ENCODE peak calls at places on chromosome 11, in four cellular contexts. One of them, this sample, is unnamed.

GRCh38 chr11:63944987-63945386 is 6.2 kb downstream of the NAA40 start:
- DNase-seq in dermis microvascular lymphatic vessel endothelial cell: no peak
- DNase-seq in colonic mucosa: peak; percentile 38
- DNase-seq in stimulated activated CD4-positive, alpha-beta T cell treated with anti-CD3 and anti-CD28 coated beads, TNF-alpha, amount 100 ng/mL, for 4 hours: no peak
- DNase-seq in this sample: peak; percentile 36

GRCh38 chr11:18731949-18732821 is 6.2 kb upstream of the IGSF22 start:
- DNase-seq in dermis microvascular lymphatic vessel endothelial cell: peak; percentile 43
- DNase-seq in colonic mucosa: peak; percentile 52
- DNase-seq in stimulated activated CD4-positive, alpha-beta T cell treated with anti-CD3 and anti-CD28 coated beads, TNF-alpha, amount 100 ng/mL, for 4 hours: peak; percentile 50
- DNase-seq in this sample: peak; percentile 77

GRCh38 chr11:46903846-46904245 is 14.5 kb downstream of the LRP4 start:
- DNase-seq in dermis microvascular lymphatic vessel endothelial cell: no peak
- DNase-seq in colonic mucosa: no peak
- DNase-seq in stimulated activated CD4-positive, alpha-beta T cell treated with anti-CD3 and anti-CD28 coated beads, TNF-alpha, amount 100 ng/mL, for 4 hours: no peak
- DNase-seq in this sample: no peak

GRCh38 chr11:16120008-16120407 is 236.3 kb downstream of the SOX6 start:
- DNase-seq in dermis microvascular lymphatic vessel endothelial cell: no peak
- DNase-seq in colonic mucosa: no peak
- DNase-seq in stimulated activated CD4-positive, alpha-beta T cell treated with anti-CD3 and anti-CD28 coated beads, TNF-alpha, amount 100 ng/mL, for 4 hours: no peak
- DNase-seq in this sample: no peak

GRCh38 chr11:76603202-76603601 is 67.3 kb downstream of the LRRC32 start:
- DNase-seq in dermis microvascular lymphatic vessel endothelial cell: no peak
- DNase-seq in colonic mucosa: peak; percentile 18
- DNase-seq in stimulated activated CD4-positive, alpha-beta T cell treated with anti-CD3 and anti-CD28 coated beads, TNF-alpha, amount 100 ng/mL, for 4 hours: no peak
- DNase-seq in this sample: no peak

GRCh38 chr11:17014774-17015638 is 792 bp upstream of the PLEKHA7 start:
- DNase-seq in dermis microvascular lymphatic vessel endothelial cell: peak; percentile 41
- DNase-seq in colonic mucosa: peak; percentile 69
- DNase-seq in stimulated activated CD4-positive, alpha-beta T cell treated with anti-CD3 and anti-CD28 coated beads, TNF-alpha, amount 100 ng/mL, for 4 hours: no peak
- DNase-seq in this sample: peak; percentile 65

GRCh38 chr11:72776844-72777754 is 16.7 kb downstream of the STARD10 start:
- DNase-seq in dermis microvascular lymphatic vessel endothelial cell: no peak
- DNase-seq in colonic mucosa: peak; percentile 49
- DNase-seq in stimulated activated CD4-positive, alpha-beta T cell treated with anti-CD3 and anti-CD28 coated beads, TNF-alpha, amount 100 ng/mL, for 4 hours: no peak
- DNase-seq in this sample: peak; percentile 46

GRCh38 chr11:77111277-77111676 is 8.6 kb downstream of the OMP start:
- DNase-seq in dermis microvascular lymphatic vessel endothelial cell: no peak
- DNase-seq in colonic mucosa: no peak
- DNase-seq in stimulated activated CD4-positive, alpha-beta T cell treated with anti-CD3 and anti-CD28 coated beads, TNF-alpha, amount 100 ng/mL, for 4 hours: no peak
- DNase-seq in this sample: no peak

GRCh38 chr11:47611240-47611863 is 17.1 kb upstream of the C1QTNF4 start:
- DNase-seq in dermis microvascular lymphatic vessel endothelial cell: no peak
- DNase-seq in colonic mucosa: no peak
- DNase-seq in stimulated activated CD4-positive, alpha-beta T cell treated with anti-CD3 and anti-CD28 coated beads, TNF-alpha, amount 100 ng/mL, for 4 hours: no peak
- DNase-seq in this sample: no peak

GRCh38 chr11:31262761-31263160 is 106.8 kb downstream of the DCDC1 start:
- DNase-seq in dermis microvascular lymphatic vessel endothelial cell: no peak
- DNase-seq in colonic mucosa: no peak
- DNase-seq in stimulated activated CD4-positive, alpha-beta T cell treated with anti-CD3 and anti-CD28 coated beads, TNF-alpha, amount 100 ng/mL, for 4 hours: no peak
- DNase-seq in this sample: no peak

GRCh38 chr11:81342956-81343355 is 1390.7 kb downstream of the FAM181B start:
- DNase-seq in dermis microvascular lymphatic vessel endothelial cell: no peak
- DNase-seq in colonic mucosa: no peak
- DNase-seq in stimulated activated CD4-positive, alpha-beta T cell treated with anti-CD3 and anti-CD28 coated beads, TNF-alpha, amount 100 ng/mL, for 4 hours: no peak
- DNase-seq in this sample: no peak

GRCh38 chr11:76659672-76660532 is 10.6 kb downstream of the LRRC32 start:
- DNase-seq in dermis microvascular lymphatic vessel endothelial cell: no peak
- DNase-seq in colonic mucosa: no peak
- DNase-seq in stimulated activated CD4-positive, alpha-beta T cell treated with anti-CD3 and anti-CD28 coated beads, TNF-alpha, amount 100 ng/mL, for 4 hours: no peak
- DNase-seq in this sample: no peak

GRCh38 chr11:77201370-77201769 is 73.3 kb downstream of the MYO7A start:
- DNase-seq in dermis microvascular lymphatic vessel endothelial cell: no peak
- DNase-seq in colonic mucosa: no peak
- DNase-seq in stimulated activated CD4-positive, alpha-beta T cell treated with anti-CD3 and anti-CD28 coated beads, TNF-alpha, amount 100 ng/mL, for 4 hours: no peak
- DNase-seq in this sample: no peak

GRCh38 chr11:88482871-88483301 is 145.3 kb upstream of the CTSC start:
- DNase-seq in dermis microvascular lymphatic vessel endothelial cell: no peak
- DNase-seq in colonic mucosa: no peak
- DNase-seq in stimulated activated CD4-positive, alpha-beta T cell treated with anti-CD3 and anti-CD28 coated beads, TNF-alpha, amount 100 ng/mL, for 4 hours: no peak
- DNase-seq in this sample: no peak

GRCh38 chr11:103806130-103806900 is 230.1 kb upstream of the DDI1 start:
- DNase-seq in dermis microvascular lymphatic vessel endothelial cell: peak; percentile 72
- DNase-seq in colonic mucosa: no peak
- DNase-seq in stimulated activated CD4-positive, alpha-beta T cell treated with anti-CD3 and anti-CD28 coated beads, TNF-alpha, amount 100 ng/mL, for 4 hours: no peak
- DNase-seq in this sample: peak; percentile 32

GRCh38 chr11:134636071-134636470 is 224.0 kb upstream of the B3GAT1 start:
- DNase-seq in dermis microvascular lymphatic vessel endothelial cell: no peak
- DNase-seq in colonic mucosa: no peak
- DNase-seq in stimulated activated CD4-positive, alpha-beta T cell treated with anti-CD3 and anti-CD28 coated beads, TNF-alpha, amount 100 ng/mL, for 4 hours: no peak
- DNase-seq in this sample: no peak

GRCh38 chr11:114140826-114141225 is 81.3 kb downstream of the ZBTB16 start:
- DNase-seq in dermis microvascular lymphatic vessel endothelial cell: no peak
- DNase-seq in colonic mucosa: no peak
- DNase-seq in stimulated activated CD4-positive, alpha-beta T cell treated with anti-CD3 and anti-CD28 coated beads, TNF-alpha, amount 100 ng/mL, for 4 hours: no peak
- DNase-seq in this sample: no peak

GRCh38 chr11:57751676-57752253 is at the start of gene BTBD18:
- DNase-seq in dermis microvascular lymphatic vessel endothelial cell: peak; percentile 74
- DNase-seq in colonic mucosa: peak; percentile 55
- DNase-seq in stimulated activated CD4-positive, alpha-beta T cell treated with anti-CD3 and anti-CD28 coated beads, TNF-alpha, amount 100 ng/mL, for 4 hours: no peak
- DNase-seq in this sample: no peak

This sample was measured in mucosa of descending colon.